ENCODE peak calls at places on chromosomes 13 and 19, in seven cellular contexts. S is GM12878; F is uterus; E is adrenal gland; X is breast epithelium; U is CD8-positive, alpha-beta T cell; Y is endothelial cell of umbilical vein. A is an unnamed sample.

GRCh38 chr19:5120833-5121232 is 151.9 kb downstream of the KDM4B start:
- DNase-seq in S (no peak), F (no peak), E (no peak), X (no peak), U (no peak), Y (no peak), A (no peak)

GRCh38 chr13:40590112-40590862 is 76.2 kb downstream of the FOXO1 start:
- DNase-seq in S (no peak), F (no peak), E (no peak), X (no peak), U (no peak), Y (no peak), A (no peak)

GRCh38 chr13:30870916-30871712 is 35.0 kb upstream of the MEDAG start:
- DNase-seq in S (no peak), F (no peak), E (no peak), X (no peak), U (no peak), Y (no peak), A (no peak)

GRCh38 chr13:99215466-99215865 is 14.8 kb downstream of the UBAC2 start:
- DNase-seq in S (no peak), F (no peak), E (no peak), X (no peak), U (peak), Y (peak), A (no peak)

GRCh38 chr19:18470153-18470552 is 32.2 kb upstream of the ISYNA1 start:
- DNase-seq in S (no peak), F (no peak), E (no peak), X (no peak), U (no peak), Y (peak), A (peak)

GRCh38 chr13:84460989-84461388 is 578.7 kb upstream of the SLITRK1 start:
- DNase-seq in S (no peak), F (no peak), E (no peak), X (no peak), U (no peak), Y (no peak), A (no peak)

GRCh38 chr19:6739884-6740588 is 556 bp downstream of the TRIP10 start:
- DNase-seq in S (no peak), F (no peak), E (peak), X (no peak), U (no peak), Y (peak), A (no peak)

GRCh38 chr19:45528744-45529453 is 21.6 kb downstream of the VASP start:
- DNase-seq in S (no peak), F (no peak), E (peak), X (peak), U (no peak), Y (no peak), A (no peak)

GRCh38 chr19:18401580-18402112 is 4.2 kb upstream of the LRRC25 start:
- DNase-seq in S (no peak), F (no peak), E (peak), X (no peak), U (no peak), Y (no peak), A (peak)

GRCh38 chr13:44299142-44299541 is 74.5 kb upstream of the SERP2 start:
- DNase-seq in S (no peak), F (no peak), E (no peak), X (no peak), U (no peak), Y (no peak), A (no peak)

GRCh38 chr13:33053397-33054066 is 37.3 kb downstream of the KL start:
- DNase-seq in S (no peak), F (no peak), E (no peak), X (no peak), U (no peak), Y (no peak), A (no peak)

GRCh38 chr19:12973236-12973635 is 3.9 kb downstream of the DAND5 start:
- DNase-seq in S (no peak), F (no peak), E (no peak), X (no peak), U (no peak), Y (no peak), A (no peak)

GRCh38 chr13:31797154-31797775 is 57.9 kb downstream of the RXFP2 start:
- DNase-seq in S (no peak), F (no peak), E (no peak), X (no peak), U (no peak), Y (peak), A (no peak)

GRCh38 chr13:47188802-47189201 is 291.9 kb upstream of the HTR2A start:
- DNase-seq in S (no peak), F (no peak), E (no peak), X (no peak), U (no peak), Y (no peak), A (no peak)

GRCh38 chr13:39417131-39417530 is 185.9 kb downstream of the LHFPL6 start:
- DNase-seq in S (no peak), F (no peak), E (no peak), X (no peak), U (no peak), Y (no peak), A (no peak)

GRCh38 chr19:31346660-31347059 is 2.6 kb downstream of the TSHZ3 start:
- DNase-seq in S (no peak), F (no peak), E (no peak), X (no peak), U (no peak), Y (no peak), A (no peak)

GRCh38 chr13:59710995-59711701 is 452.6 kb downstream of the DIAPH3 start:
- DNase-seq in S (no peak), F (no peak), E (no peak), X (no peak), U (no peak), Y (no peak), A (no peak)

GRCh38 chr19:55554749-55555152 is 9.4 kb upstream of the SBK3 start:
- DNase-seq in S (no peak), F (no peak), E (no peak), X (no peak), U (no peak), Y (no peak), A (no peak)

GRCh38 chr19:6092329-6093286 is 17.7 kb downstream of the RFX2 start:
- DNase-seq in S (no peak), F (peak), E (peak), X (peak), U (no peak), Y (peak), A (no peak)

GRCh38 chr13:61466280-61466679 is 50.6 kb upstream of the PCDH20 start:
- DNase-seq in S (no peak), F (no peak), E (no peak), X (no peak), U (no peak), Y (no peak), A (no peak)
- TF ChIP-seq CTCF in S (peak), F (no peak), E (no peak), X (no peak), U (no peak), Y (no peak), A (no peak)

GRCh38 chr19:49387936-49388372 is at the start of gene KASH5:
- DNase-seq in S (no peak), F (peak), E (peak), X (peak), U (peak), Y (peak), A (no peak)
- H3K4me3 ChIP-seq in S (no peak), F (no peak), E (no peak), X (peak), U (peak), Y (no peak), A (no peak)

GRCh38 chr19:1354496-1355257 is 29.0 kb upstream of the NDUFS7 start:
- DNase-seq in S (no peak), F (peak), E (peak), X (peak), U (peak), Y (peak), A (peak)
- TF ChIP-seq CTCF in S (no peak), F (no peak), E (peak), X (no peak), U (no peak), Y (no peak), A (no peak)

GRCh38 chr19:48396010-48396870 is 2.8 kb downstream of the GRIN2D start:
- DNase-seq in S (no peak), F (no peak), E (no peak), X (no peak), U (no peak), Y (no peak), A (no peak)

GRCh38 chr19:48394331-48395169 is 1.1 kb downstream of the GRIN2D start:
- DNase-seq in S (no peak), F (no peak), E (no peak), X (no peak), U (no peak), Y (no peak), A (no peak)

GRCh38 chr19:48395170-48395455 is 1.6 kb downstream of the GRIN2D start:
- DNase-seq in S (no peak), F (no peak), E (no peak), X (no peak), U (no peak), Y (no peak), A (no peak)

GRCh38 chr19:48396871-48397176 is 3.4 kb downstream of the GRIN2D start:
- DNase-seq in S (no peak), F (no peak), E (no peak), X (no peak), U (no peak), Y (no peak), A (no peak)

GRCh38 chr19:48395499-48395898 is 2.0 kb downstream of the GRIN2D start:
- DNase-seq in S (no peak), F (no peak), E (no peak), X (no peak), U (no peak), Y (no peak), A (no peak)
- H3K4me3 ChIP-seq in S (no peak), F (no peak), E (no peak), X (no peak), U (no peak), Y (no peak), A (no peak)

GRCh38 chr13:77274126-77274525 is 52.8 kb downstream of the MYCBP2 start:
- DNase-seq in S (no peak), F (no peak), E (no peak), X (no peak), U (no peak), Y (peak), A (no peak)
- TF ChIP-seq CTCF in S (no peak), F (no peak), E (peak), X (no peak), U (peak), Y (no peak), A (no peak)

GRCh38 chr19:38663156-38663651 is 15.8 kb downstream of the ACTN4 start:
- DNase-seq in S (no peak), F (no peak), E (no peak), X (no peak), U (no peak), Y (no peak), A (no peak)
- H3K4me3 ChIP-seq in S (no peak), F (no peak), E (no peak), X (peak), U (no peak), Y (no peak), A (no peak)

GRCh38 chr19:42324655-42325307 is 654 bp upstream of the MEGF8 start:
- DNase-seq in S (no peak), F (no peak), E (no peak), X (no peak), U (no peak), Y (no peak), A (no peak)
- TF ChIP-seq CTCF in S (peak), F (no peak), E (peak), X (peak), U (peak), Y (no peak), A (no peak)

A was measured in HL-60.